ENCODE peak calls at places on chromosome 1, in five cellular contexts. D, K, J, Y and F are unnamed samples.

GRCh38 chr1:234722904-234723588 is 113.1 kb upstream of the IRF2BP2 start:
- DNase-seq in D (peak; percentile 97), K (peak; percentile 93), J (peak; percentile 89), Y (peak; percentile 66), F (peak; percentile 94)

GRCh38 chr1:229620876-229621275 is 5.0 kb downstream of the TAF5L start:
- DNase-seq in D (peak; percentile 91), K (peak; percentile 80), J (peak; percentile 80), Y (no peak), F (peak; percentile 91)

GRCh38 chr1:233075045-233075444 is 124.6 kb downstream of the NTPCR start:
- DNase-seq in D (peak; percentile 94), K (peak; percentile 95), J (peak; percentile 87), Y (no peak), F (peak; percentile 73)

GRCh38 chr1:87330201-87330953 is 1.7 kb downstream of the LMO4 start:
- DNase-seq in D (peak; percentile 30), K (peak; percentile 27), J (no peak), Y (peak; percentile 20), F (peak; percentile 39)

GRCh38 chr1:116334868-116335649 is 38.0 kb upstream of the ATP1A1 start:
- DNase-seq in D (peak; percentile 3), K (no peak), J (no peak), Y (no peak), F (peak; percentile 33)

GRCh38 chr1:22494943-22495579 is 43.4 kb downstream of the ZBTB40 start:
- DNase-seq in D (peak; percentile 35), K (no peak), J (no peak), Y (no peak), F (peak; percentile 8)

GRCh38 chr1:67372136-67372535 is 58.1 kb downstream of the SERBP1 start:
- DNase-seq in D (peak; percentile 58), K (peak; percentile 22), J (no peak), Y (no peak), F (no peak)

GRCh38 chr1:183040600-183040999 is 17.4 kb downstream of the LAMC1 start:
- DNase-seq in D (no peak), K (no peak), J (no peak), Y (no peak), F (peak; percentile 54)

GRCh38 chr1:225950905-225951351 is 9.9 kb upstream of the LEFTY2 start:
- DNase-seq in D (no peak), K (no peak), J (no peak), Y (no peak), F (no peak)

GRCh38 chr1:75085931-75086330 is 48.3 kb upstream of the LHX8 start:
- DNase-seq in D (no peak), K (no peak), J (no peak), Y (no peak), F (no peak)

GRCh38 chr1:224820341-224820740 is 109.1 kb upstream of the DNAH14 start:
- DNase-seq in D (no peak), K (no peak), J (no peak), Y (no peak), F (no peak)

GRCh38 chr1:156746716-156747631 is 4.5 kb downstream of the HDGF start:
- DNase-seq in D (peak; percentile 92), K (peak; percentile 83), J (peak; percentile 78), Y (peak; percentile 94), F (peak; percentile 98)

GRCh38 chr1:212529211-212529731 is 79.3 kb upstream of the ATF3 start:
- DNase-seq in D (peak; percentile 76), K (peak; percentile 50), J (peak; percentile 85), Y (no peak), F (peak; percentile 13)

GRCh38 chr1:2046225-2046917 is 3.8 kb upstream of the PRKCZ start:
- DNase-seq in D (peak; percentile 2), K (no peak), J (no peak), Y (peak; percentile 58), F (peak; percentile 15)

GRCh38 chr1:235893840-235894239 is 27.1 kb upstream of the LYST start:
- DNase-seq in D (no peak), K (no peak), J (no peak), Y (no peak), F (no peak)

GRCh38 chr1:53957231-53957818 is 11.2 kb downstream of the LRRC42 start:
- DNase-seq in D (no peak), K (peak; percentile 68), J (no peak), Y (no peak), F (peak; percentile 61)

GRCh38 chr1:28354121-28354520 is 15.4 kb upstream of the PHACTR4 start:
- DNase-seq in D (peak; percentile 63), K (peak; percentile 56), J (no peak), Y (no peak), F (peak; percentile 48)

GRCh38 chr1:232510367-232511110 is 119.4 kb downstream of the SIPA1L2 start:
- DNase-seq in D (peak; percentile 11), K (no peak), J (no peak), Y (no peak), F (peak; percentile 43)

GRCh38 chr1:201156819-201157218 is 2.5 kb upstream of the TMEM9 start:
- DNase-seq in D (no peak), K (no peak), J (no peak), Y (no peak), F (no peak)

GRCh38 chr1:200432586-200432985 is 22.8 kb upstream of the ZNF281 start:
- DNase-seq in D (no peak), K (no peak), J (no peak), Y (no peak), F (no peak)

GRCh38 chr1:84722794-84723193 is 32.5 kb upstream of the SSX2IP start:
- DNase-seq in D (peak; percentile 94), K (peak; percentile 47), J (peak; percentile 40), Y (no peak), F (peak; percentile 91)

GRCh38 chr1:114466334-114467014 is 44.5 kb downstream of the TRIM33 start:
- DNase-seq in D (no peak), K (no peak), J (no peak), Y (no peak), F (no peak)

GRCh38 chr1:71270394-71270793 is 189.6 kb upstream of the ZRANB2 start:
- DNase-seq in D (no peak), K (no peak), J (no peak), Y (no peak), F (no peak)

GRCh38 chr1:98053471-98054366 is 132.9 kb upstream of the DPYD start:
- DNase-seq in D (peak; percentile 51), K (peak; percentile 71), J (no peak), Y (peak; percentile 45), F (peak; percentile 83)

GRCh38 chr1:221487781-221488520 is 253.9 kb downstream of the DUSP10 start:
- DNase-seq in D (peak; percentile 90), K (peak; percentile 89), J (peak; percentile 29), Y (no peak), F (peak; percentile 22)

GRCh38 chr1:246200225-246200624 is 306.9 kb downstream of the SMYD3 start:
- DNase-seq in D (no peak), K (no peak), J (no peak), Y (no peak), F (no peak)

GRCh38 chr1:66867501-66867900 is 57.2 kb downstream of the DNAI4 start:
- DNase-seq in D (peak; percentile 8), K (no peak), J (no peak), Y (no peak), F (peak; percentile 18)

GRCh38 chr1:182752077-182752826 is 37.3 kb upstream of the NPL start:
- DNase-seq in D (peak; percentile 61), K (peak; percentile 94), J (no peak), Y (peak; percentile 31), F (peak; percentile 2)

GRCh38 chr1:43349594-43350306 is 9.0 kb upstream of the CDC20 start:
- DNase-seq in D (peak; percentile 72), K (peak; percentile 92), J (no peak), Y (no peak), F (peak; percentile 48)
- H3K4me3 ChIP-seq in D (peak overlapping the region; percentile 47), K (peak overlapping the region; percentile 63), J (peak overlapping the region; percentile 44), Y (peak overlapping the region; percentile 51), F (peak overlapping the region; percentile 47)

DNA sequence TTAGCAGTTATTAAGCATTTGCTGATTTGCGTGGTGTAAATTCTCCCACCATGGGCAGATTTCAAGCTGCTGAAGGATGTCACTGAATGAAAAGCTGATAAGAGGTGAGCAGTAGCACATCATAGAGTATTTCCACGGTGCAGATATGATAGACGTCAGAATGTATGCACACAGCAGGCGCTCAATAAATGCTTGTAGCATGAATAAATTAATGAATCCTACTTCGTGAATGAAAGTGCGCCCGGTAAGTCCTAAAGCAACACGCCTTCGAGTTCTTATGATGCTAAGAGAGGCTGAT is 505 bp upstream of the UBIAD1 start:
- DNase-seq in D (no peak), K (no peak), J (no peak), Y (no peak), F (no peak)
- H3K4me3 ChIP-seq in D (peak overlapping the region; percentile 28), K (peak overlapping the region; percentile 56), J (peak overlapping the region; percentile 8), Y (peak overlapping the region; percentile 29), F (peak overlapping the region; percentile 24)

DNA sequence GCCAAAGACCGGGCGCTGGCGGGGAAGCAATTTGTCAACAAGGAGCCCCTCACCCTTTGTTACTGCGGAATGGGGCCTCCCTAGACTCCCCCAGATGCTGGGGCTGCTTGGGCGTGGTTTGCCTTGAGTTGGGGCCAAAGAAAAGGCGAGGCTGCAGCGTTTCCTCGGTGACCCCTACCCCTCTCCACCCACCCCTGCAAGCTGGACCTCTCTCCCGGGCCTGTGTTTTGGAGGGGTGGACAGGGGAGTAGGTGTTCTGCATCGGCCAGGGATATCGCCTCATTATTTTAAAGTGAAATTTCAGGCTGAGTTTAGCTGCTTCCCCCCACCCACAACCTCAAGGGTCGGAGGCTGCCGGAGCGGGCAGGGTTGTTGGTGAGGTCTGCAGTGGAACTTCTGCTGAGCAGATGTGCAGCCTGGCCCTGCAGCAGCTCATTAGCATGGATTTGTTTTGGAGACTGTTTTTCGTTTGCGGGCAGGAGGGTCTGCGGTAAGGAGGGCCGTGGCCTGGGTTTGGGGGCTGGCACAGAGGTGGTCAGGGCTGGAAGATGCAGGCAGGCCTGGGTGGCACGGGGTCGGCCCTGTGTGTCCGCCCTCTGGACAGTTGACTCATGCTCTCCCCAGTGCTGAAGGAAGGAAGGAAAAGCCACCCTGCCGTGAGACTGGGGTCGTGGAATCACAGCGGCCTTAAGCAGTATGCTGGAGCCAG is 1.6 kb downstream of the NBL1 start:
- DNase-seq in D (peak; percentile 38), K (no peak), J (no peak), Y (no peak), F (peak; percentile 21)
- H3K4me3 ChIP-seq in D (peak overlapping the region; percentile 84), K (peak overlapping the region; percentile 78), J (peak overlapping the region; percentile 95), Y (peak overlapping the region; percentile 72), F (peak overlapping the region; percentile 77)

GRCh38 chr1:245154429-245155185 is at the start of gene KIF26B:
- DNase-seq in D (peak; percentile 42), K (peak; percentile 63), J (no peak), Y (peak; percentile 22), F (peak; percentile 70)

GRCh38 chr1:245156041-245156735 is 1.4 kb downstream of the KIF26B start:
- DNase-seq in D (peak; percentile 65), K (peak; percentile 59), J (no peak), Y (peak; percentile 83), F (peak; percentile 83)

GRCh38 chr1:245153645-245154428 is 948 bp upstream of the KIF26B start:
- DNase-seq in D (no peak), K (no peak), J (no peak), Y (no peak), F (no peak)

GRCh38 chr1:245155186-245156040 is 628 bp downstream of the KIF26B start:
- DNase-seq in D (no peak), K (peak; percentile 32), J (no peak), Y (no peak), F (no peak)

DNA sequence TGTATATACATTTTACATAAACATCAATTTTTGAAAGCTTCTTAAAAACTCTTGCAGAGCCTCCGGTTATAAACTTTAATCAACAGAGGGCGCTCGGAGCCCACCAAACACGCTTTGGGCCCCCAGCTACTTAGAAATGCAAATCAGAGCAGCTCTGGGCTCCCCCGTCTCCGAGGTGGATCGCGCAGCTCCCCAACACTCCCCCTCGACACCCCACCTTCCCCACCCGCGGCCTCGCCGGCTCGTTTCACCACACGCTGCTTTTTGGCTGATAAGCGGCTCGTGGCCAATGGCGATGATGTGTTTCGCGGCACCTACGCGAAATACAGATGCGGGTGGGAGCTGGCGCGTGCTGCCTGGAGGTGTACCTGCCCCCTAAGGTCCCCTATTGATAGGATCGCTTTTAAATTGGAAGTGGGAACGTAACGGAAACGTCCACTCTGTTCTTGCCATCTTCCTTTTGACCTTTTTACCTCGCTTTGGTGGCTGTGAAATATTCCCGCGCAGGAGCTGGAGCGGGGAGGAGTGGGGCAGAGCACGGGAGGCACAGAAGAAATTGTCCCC is 1.6 kb upstream of the KIF26B start:
- DNase-seq in D (peak; percentile 76), K (peak; percentile 41), J (no peak), Y (peak; percentile 53), F (peak; percentile 85)
- H3K4me3 ChIP-seq in D (peak overlapping the region; percentile 65), K (peak overlapping the region; percentile 60), J (peak overlapping the region; percentile 95), Y (peak overlapping the region; percentile 49), F (peak overlapping the region; percentile 80)